ENCODE peak calls at places on chromosome 6, in seven cellular contexts. H is fibroblast of lung, L is heart left ventricle, V is breast epithelium, X is astrocyte, A is A549, M is neural progenitor cell. J is an unnamed sample.

GRCh38 chr6:49001856-49002255 is 461.2 kb downstream of the MMUT start:
- DNase-seq in H (peak; percentile 19), M (no peak), X (peak; percentile 25), V (no peak), A (no peak), L (no peak), J (peak; percentile 26)

GRCh38 chr6:127618729-127619128 is 41.8 kb downstream of the C6orf58 start:
- DNase-seq in V (no peak), A (no peak), M (no peak), L (no peak), X (no peak), H (no peak), J (peak; percentile 28)

GRCh38 chr6:150391890-150392289 is 23.1 kb downstream of the IYD start:
- DNase-seq in H (no peak), X (no peak), M (no peak), L (no peak), V (no peak), A (no peak), J (no peak)

GRCh38 chr6:57024321-57024720 is 22.2 kb upstream of the KIAA1586 start:
- DNase-seq in X (no peak), A (no peak), V (no peak), H (no peak), M (no peak), L (no peak), J (no peak)

GRCh38 chr6:130604869-130605401 is 222.3 kb upstream of the SMLR1 start:
- DNase-seq in X (no peak), A (no peak), L (no peak), H (no peak), M (no peak), V (no peak), J (no peak)

GRCh38 chr6:16762547-16763477 is 1.6 kb upstream of the ATXN1 start:
- DNase-seq in A (peak; percentile 71), H (peak; percentile 92), M (peak; percentile 47), V (peak; percentile 85), X (peak; percentile 93), L (peak; percentile 35), J (peak; percentile 83)

GRCh38 chr6:148761532-148761951 is 14.7 kb downstream of the UST start:
- DNase-seq in M (no peak), L (no peak), X (no peak), H (peak; percentile 60), A (no peak), V (no peak), J (no peak)

GRCh38 chr6:170011233-170012142 is 260.1 kb downstream of the ERMARD start:
- DNase-seq in X (no peak), V (no peak), M (peak; percentile 11), H (no peak), L (peak; percentile 90), A (no peak), J (no peak)

GRCh38 chr6:43383021-43383667 is 13.7 kb upstream of the ZNF318 start:
- DNase-seq in H (peak; percentile 58), L (no peak), X (peak; percentile 70), A (no peak), M (no peak), V (no peak), J (peak; percentile 64)

GRCh38 chr6:37725967-37726366 is 28.3 kb upstream of the MDGA1 start:
- DNase-seq in L (no peak), X (peak; percentile 10), H (no peak), V (no peak), M (no peak), A (peak; percentile 23), J (no peak)

GRCh38 chr6:2970753-2971419 is 481 bp downstream of the SERPINB6 start:
- DNase-seq in M (peak; percentile 64), L (peak; percentile 89), H (peak; percentile 47), A (peak; percentile 41), V (no peak), X (peak; percentile 42), J (no peak)

GRCh38 chr6:1767481-1768246 is 157.9 kb downstream of the FOXC1 start:
- DNase-seq in X (peak; percentile 32), H (peak; percentile 16), A (no peak), M (no peak), V (no peak), L (peak; percentile 71), J (no peak)

GRCh38 chr6:74519172-74519571 is 686.7 kb downstream of the COL12A1 start:
- DNase-seq in A (peak; percentile 4), L (no peak), V (no peak), X (peak; percentile 43), M (no peak), H (peak; percentile 86), J (peak; percentile 45)

GRCh38 chr6:72286911-72287311 is 335.0 kb upstream of the KCNQ5 start:
- DNase-seq in L (no peak), M (no peak), V (no peak), X (peak; percentile 73), H (peak; percentile 62), A (no peak), J (peak; percentile 18)

GRCh38 chr6:118353564-118353963 is 194.5 kb upstream of the PLN start:
- DNase-seq in H (no peak), X (no peak), V (no peak), M (no peak), L (no peak), A (no peak), J (no peak)

GRCh38 chr6:152952045-152952444 is 30.8 kb downstream of the FBXO5 start:
- DNase-seq in H (peak; percentile 38), V (no peak), X (peak; percentile 64), A (no peak), M (no peak), L (no peak), J (no peak)

GRCh38 chr6:5084192-5084786 is 852 bp upstream of the PPP1R3G start:
- DNase-seq in L (peak; percentile 61), M (peak; percentile 56), H (no peak), X (no peak), A (no peak), V (no peak), J (no peak)

GRCh38 chr6:56594699-56595098 is 48.0 kb downstream of the DST start:
- DNase-seq in A (no peak), M (no peak), X (no peak), H (no peak), L (no peak), V (no peak), J (no peak)

GRCh38 chr6:42294759-42295158 is 77.1 kb upstream of the MRPS10 start:
- DNase-seq in M (no peak), A (peak; percentile 52), X (peak; percentile 77), V (no peak), L (no peak), H (peak; percentile 45), J (no peak)

GRCh38 chr6:1394591-1395463 is 5.5 kb downstream of the FOXF2 start:
- DNase-seq in H (peak; percentile 66), M (peak; percentile 62), L (no peak), A (no peak), X (no peak), V (no peak), J (no peak)

GRCh38 chr6:71410164-71410566 is 121.6 kb downstream of the OGFRL1 start:
- DNase-seq in X (peak; percentile 47), V (no peak), M (no peak), H (no peak), L (no peak), A (no peak), J (no peak)

GRCh38 chr6:139984317-139984716 is 609.9 kb upstream of the CITED2 start:
- DNase-seq in A (no peak), L (no peak), H (no peak), X (no peak), M (no peak), V (no peak), J (no peak)

GRCh38 chr6:139981066-139981624 is 606.7 kb upstream of the CITED2 start:
- DNase-seq in A (no peak), V (no peak), X (no peak), L (no peak), H (no peak), M (no peak), J (no peak)

GRCh38 chr6:139983555-139984276 is 609.3 kb upstream of the CITED2 start:
- DNase-seq in A (no peak), X (no peak), V (no peak), L (no peak), M (no peak), H (peak; percentile 84), J (peak; percentile 71)

GRCh38 chr6:139982652-139983051 is 608.2 kb upstream of the CITED2 start:
- DNase-seq in V (no peak), A (no peak), M (peak; percentile 45), H (peak; percentile 85), X (peak; percentile 46), L (no peak), J (peak; percentile 82)

DNA sequence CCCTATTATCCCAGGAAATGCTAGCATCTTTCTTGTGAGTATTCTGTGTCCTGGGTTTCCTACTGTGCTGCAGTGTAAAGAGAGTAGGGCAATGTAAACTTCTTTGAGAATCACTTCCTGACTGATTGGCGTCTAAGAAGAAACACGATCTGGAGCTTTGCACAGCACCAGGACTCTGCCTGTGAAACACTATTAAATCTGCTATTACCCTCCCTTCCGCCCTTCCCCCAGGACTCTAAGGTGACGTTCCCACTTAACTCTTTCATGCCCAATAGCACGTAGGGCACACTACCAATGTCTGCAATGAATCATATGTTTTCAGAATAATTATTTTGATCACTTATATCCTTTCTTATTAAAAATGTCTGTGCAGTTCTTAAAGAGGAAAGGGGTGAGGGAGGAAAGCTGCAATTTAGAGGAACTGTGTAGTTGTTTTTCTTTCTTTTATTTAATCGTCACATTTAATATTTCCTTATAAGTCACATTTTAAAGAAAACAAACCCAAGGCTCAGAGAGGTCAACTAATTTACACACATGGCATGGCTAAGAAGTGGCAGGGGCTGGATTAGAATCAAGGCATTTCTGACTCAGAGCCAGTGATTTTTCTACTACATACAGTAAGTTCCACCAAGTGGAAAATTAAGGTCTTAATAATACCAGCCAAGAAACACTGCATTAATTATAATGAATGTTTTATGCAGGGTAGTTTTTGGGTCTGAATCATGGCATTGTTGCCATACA is 607.5 kb upstream of the CITED2 start:
- DNase-seq in V (no peak), H (peak; percentile 84), L (peak; percentile 22), X (peak; percentile 46), A (no peak), M (peak; percentile 71), J (peak; percentile 63)
- H3K4me3 ChIP-seq in V (no peak overlapping the region), H (no peak overlapping the region), L (no peak overlapping the region), X (no peak overlapping the region), A (no peak overlapping the region), M (peak overlapping the region; percentile 1), J (no peak overlapping the region)

GRCh38 chr6:35489995-35490791 is 6.7 kb downstream of the TEAD3 start:
- DNase-seq in X (peak; percentile 67), V (peak; percentile 93), A (no peak), H (peak; percentile 84), M (peak; percentile 91), L (peak; percentile 93), J (peak; percentile 40)
- H3K4me3 ChIP-seq in X (peak overlapping the region; percentile 37), V (no peak overlapping the region), A (no peak overlapping the region), H (peak overlapping the region; percentile 22), M (peak overlapping the region; percentile 35), L (peak overlapping the region; percentile 34), J (peak overlapping the region; percentile 24)

GRCh38 chr6:4049246-4049645 is 29.7 kb downstream of the FAM217A start:
- DNase-seq in V (no peak), A (no peak), L (no peak), M (no peak), H (no peak), X (no peak), J (no peak)
- H3K4me3 ChIP-seq in V (no peak overlapping the region), A (no peak overlapping the region), L (no peak overlapping the region), M (no peak overlapping the region), H (no peak overlapping the region), X (no peak overlapping the region), J (no peak overlapping the region)

DNA sequence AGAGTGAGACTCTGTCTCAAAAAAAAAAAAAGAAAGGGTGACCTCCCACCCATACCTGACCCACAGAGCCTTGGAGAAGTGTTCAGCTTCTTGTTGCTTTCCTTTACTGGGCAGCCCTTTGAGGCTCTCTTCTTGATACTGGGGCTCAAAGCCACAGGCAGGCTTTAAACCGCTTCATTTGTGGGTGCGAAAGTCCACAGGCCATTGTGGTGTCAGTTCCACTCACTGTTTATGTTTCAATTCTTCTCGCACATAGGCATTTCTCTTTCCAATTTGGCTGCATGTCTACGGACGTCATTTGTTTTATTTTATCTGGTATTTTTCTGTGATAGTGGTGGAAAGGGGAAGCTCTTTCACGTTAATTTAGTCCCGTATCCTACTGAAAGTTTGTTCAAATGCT is 34.6 kb downstream of the PPARD start:
- DNase-seq in A (no peak), V (no peak), M (no peak), L (no peak), H (peak; percentile 78), X (peak; percentile 55), J (no peak)
- H3K4me3 ChIP-seq in A (no peak overlapping the region), V (no peak overlapping the region), M (no peak overlapping the region), L (no peak overlapping the region), H (no peak overlapping the region), X (no peak overlapping the region), J (no peak overlapping the region)